ENCODE peak calls at places on chromosome 2, in eight cellular contexts. A is K562, M is upper lobe of left lung, B is A549, S is adrenal gland, C is prostate gland, W is Peyer's patch, X is testis. E is an unnamed sample.

GRCh38 chr2:55014962-55015939 is 35.0 kb downstream of the RTN4 start:
- DNase-seq in A (peak; percentile 61), M (no peak), B (peak; percentile 89), S (peak; percentile 62), C (peak; percentile 58), W (peak; percentile 80), X (peak; percentile 55), E (peak; percentile 76)

GRCh38 chr2:18439716-18440115 is 120.7 kb downstream of the RDH14 start:
- DNase-seq in A (no peak), M (no peak), B (no peak), S (no peak), C (no peak), W (no peak), X (no peak), E (no peak)

GRCh38 chr2:26974352-26974751 is 3.9 kb downstream of the MAPRE3 start:
- DNase-seq in A (peak; percentile 87), M (no peak), B (no peak), S (no peak), C (no peak), W (no peak), X (no peak), E (no peak)

GRCh38 chr2:158878003-158878402 is 82.9 kb downstream of the DAPL1 start:
- DNase-seq in A (no peak), M (peak; percentile 59), B (no peak), S (no peak), C (no peak), W (no peak), X (no peak), E (no peak)

GRCh38 chr2:54728669-54729120 is 5.2 kb downstream of the EML6 start:
- DNase-seq in A (peak; percentile 21), M (no peak), B (peak; percentile 79), S (no peak), C (no peak), W (no peak), X (no peak), E (no peak)

GRCh38 chr2:137764638-137765037 is 199.6 kb upstream of the HNMT start:
- DNase-seq in A (no peak), M (no peak), B (no peak), S (no peak), C (no peak), W (no peak), X (peak; percentile 36), E (no peak)

GRCh38 chr2:156110890-156111289 is 221.6 kb downstream of the NR4A2 start:
- DNase-seq in A (peak; percentile 34), M (no peak), B (peak; percentile 46), S (no peak), C (no peak), W (peak; percentile 50), X (no peak), E (no peak)

GRCh38 chr2:30801821-30802455 is 5.3 kb downstream of the CAPN13 start:
- DNase-seq in A (no peak), M (peak; percentile 29), B (no peak), S (no peak), C (no peak), W (no peak), X (no peak), E (no peak)

GRCh38 chr2:1769703-1770422 is 25.5 kb upstream of the PXDN start:
- DNase-seq in A (peak; percentile 69), M (no peak), B (peak; percentile 74), S (peak; percentile 59), C (peak; percentile 75), W (peak; percentile 62), X (peak; percentile 84), E (peak; percentile 73)

GRCh38 chr2:233831011-233831721 is 23.2 kb downstream of the HJURP start:
- DNase-seq in A (no peak), M (no peak), B (no peak), S (no peak), C (no peak), W (peak; percentile 32), X (no peak), E (no peak)

GRCh38 chr2:105836341-105836740 is 91.6 kb downstream of the NCK2 start:
- DNase-seq in A (no peak), M (no peak), B (no peak), S (no peak), C (no peak), W (no peak), X (no peak), E (no peak)

GRCh38 chr2:62410015-62410453 is 96.0 kb downstream of the TMEM17 start:
- DNase-seq in A (peak; percentile 29), M (no peak), B (no peak), S (no peak), C (no peak), W (no peak), X (peak; percentile 70), E (no peak)

GRCh38 chr2:118846667-118847446 is 591 bp downstream of the EN1 start:
- DNase-seq in A (peak; percentile 29), M (peak; percentile 84), B (peak; percentile 25), S (no peak), C (no peak), W (peak; percentile 40), X (no peak), E (no peak)

GRCh38 chr2:65437392-65438135 is 5.2 kb upstream of the SPRED2 start:
- DNase-seq in A (peak; percentile 35), M (no peak), B (no peak), S (no peak), C (no peak), W (no peak), X (no peak), E (no peak)

GRCh38 chr2:144505245-144505801 is 14.6 kb downstream of the ZEB2 start:
- DNase-seq in A (peak; percentile 84), M (no peak), B (no peak), S (no peak), C (no peak), W (no peak), X (no peak), E (no peak)

GRCh38 chr2:74548285-74548918 is 5.3 kb downstream of the LOXL3 start:
- DNase-seq in A (peak; percentile 38), M (no peak), B (no peak), S (no peak), C (no peak), W (no peak), X (no peak), E (no peak)
- TF ChIP-seq POLR2A in A (no peak), M (no peak), B (no peak), S (no peak), C (no peak), W (no peak), X (no peak), E (no peak)

GRCh38 chr2:136234261-136234660 is 116.3 kb upstream of the CXCR4 start:
- DNase-seq in A (no peak), M (no peak), B (no peak), S (no peak), C (no peak), W (no peak), X (no peak), E (no peak)

GRCh38 chr2:136238552-136239346 is 120.8 kb upstream of the CXCR4 start:
- DNase-seq in A (no peak), M (no peak), B (no peak), S (no peak), C (no peak), W (peak; percentile 76), X (no peak), E (no peak)

GRCh38 chr2:136235451-136236418 is 117.8 kb upstream of the CXCR4 start:
- DNase-seq in A (no peak), M (no peak), B (peak; percentile 51), S (peak; percentile 57), C (no peak), W (no peak), X (no peak), E (no peak)

GRCh38 chr2:136242100-136242499 is 124.2 kb upstream of the CXCR4 start:
- DNase-seq in A (no peak), M (no peak), B (no peak), S (no peak), C (no peak), W (no peak), X (no peak), E (no peak)

GRCh38 chr2:136238214-136238551 is 120.2 kb upstream of the CXCR4 start:
- DNase-seq in A (no peak), M (no peak), B (no peak), S (no peak), C (no peak), W (no peak), X (no peak), E (no peak)
- H3K4me1 ChIP-seq in A (no peaks in the 10 kb centered on the region), M (peaks cover 7% of the 10 kb centered on the region), B (peaks cover 11% of the 10 kb centered on the region), S (peaks cover 13% of the 10 kb centered on the region), C (no peaks in the 10 kb centered on the region), W (peaks cover 7% of the 10 kb centered on the region), X (peaks cover 6% of the 10 kb centered on the region), E (no peaks in the 10 kb centered on the region)

GRCh38 chr2:10042301-10043161 is 819 bp upstream of the KLF11 start:
- DNase-seq in A (peak; percentile 56), M (peak; percentile 89), B (no peak), S (peak; percentile 94), C (no peak), W (peak; percentile 84), X (peak; percentile 76), E (peak; percentile 84)
- TF ChIP-seq POLR2A in A (no peak), M (peak; percentile 40), B (no peak), S (peak; percentile 84), C (no peak), W (no peak), X (no peak), E (peak; percentile 85)

GRCh38 chr2:85778646-85779364 is 25.0 kb downstream of the ATOH8 start:
- DNase-seq in A (no peak), M (no peak), B (no peak), S (no peak), C (no peak), W (no peak), X (no peak), E (no peak)
- H3K4me1 ChIP-seq in A (no peaks in the 10 kb centered on the region), M (peaks cover 40% of the 10 kb centered on the region), B (peaks cover 8% of the 10 kb centered on the region), S (no peaks in the 10 kb centered on the region), C (no peaks in the 10 kb centered on the region), W (no peaks in the 10 kb centered on the region), X (peaks cover 22% of the 10 kb centered on the region), E (no peaks in the 10 kb centered on the region)

GRCh38 chr2:196410008-196410407 is 229.5 kb upstream of the CCDC150 start:
- DNase-seq in A (no peak), M (no peak), B (no peak), S (no peak), C (no peak), W (no peak), X (no peak), E (no peak)

GRCh38 chr2:196415384-196415783 is 224.1 kb upstream of the CCDC150 start:
- DNase-seq in A (no peak), M (no peak), B (no peak), S (no peak), C (no peak), W (no peak), X (no peak), E (no peak)

GRCh38 chr2:196409376-196409775 is 230.1 kb upstream of the CCDC150 start:
- DNase-seq in A (no peak), M (no peak), B (no peak), S (no peak), C (no peak), W (no peak), X (no peak), E (no peak)

GRCh38 chr2:196413821-196414274 is 225.7 kb upstream of the CCDC150 start:
- DNase-seq in A (no peak), M (no peak), B (no peak), S (no peak), C (no peak), W (no peak), X (no peak), E (no peak)
- TF ChIP-seq POLR2A in A (no peak), M (no peak), B (no peak), S (no peak), C (no peak), W (no peak), X (no peak), E (no peak)

E was measured in right lobe of liver.